ENCODE peak calls at places on chromosomes 3 and 15, in eight cellular contexts. W is NCI-H2227 treated with DMSO at 0.1 percent for 48 hours, C is SIG-M5, D is epithelial cell of esophagus, X is T-helper 1 cell, O is COR-L47, H is AG09309, K is heart left ventricle. B is an unnamed sample.

GRCh38 chr3:131708216-131708615 is 205.4 kb upstream of the MRPL3 start:
- DNase-seq in W (no peak), C (no peak), D (no peak), X (no peak), O (no peak), H (no peak), K (no peak), B (no peak)

GRCh38 chr15:77187751-77188464 is 117.0 kb upstream of the TSPAN3 start:
- DNase-seq in W (no peak), C (peak), D (peak), X (no peak), O (no peak), H (no peak), K (no peak), B (no peak)

GRCh38 chr3:195106418-195106906 is 164.5 kb downstream of the XXYLT1 start:
- DNase-seq in W (peak), C (no peak), D (peak), X (peak), O (peak), H (no peak), K (peak), B (peak)

GRCh38 chr3:197309528-197310361 is 11.3 kb upstream of the DLG1 start:
- DNase-seq in W (no peak), C (no peak), D (peak), X (no peak), O (no peak), H (peak), K (no peak), B (no peak)

GRCh38 chr3:136929984-136930671 is 27.7 kb upstream of the IL20RB start:
- DNase-seq in W (no peak), C (no peak), D (peak), X (no peak), O (no peak), H (no peak), K (no peak), B (no peak)

GRCh38 chr15:100244796-100245495 is 96.8 kb downstream of the ADAMTS17 start:
- DNase-seq in W (no peak), C (no peak), D (no peak), X (no peak), O (no peak), H (no peak), K (no peak), B (no peak)

GRCh38 chr3:122255757-122256439 is 69.2 kb upstream of the CSTA start:
- DNase-seq in W (no peak), C (no peak), D (no peak), X (no peak), O (no peak), H (no peak), K (no peak), B (no peak)

GRCh38 chr3:53709256-53709655 is 137.0 kb downstream of the CHDH start:
- DNase-seq in W (no peak), C (no peak), D (no peak), X (no peak), O (no peak), H (no peak), K (no peak), B (no peak)

GRCh38 chr15:74541494-74542191 is 623 bp downstream of the ARID3B start:
- DNase-seq in W (no peak), C (peak), D (peak), X (peak), O (peak), H (no peak), K (no peak), B (no peak)

GRCh38 chr15:58457466-58457965 is 25.7 kb downstream of the LIPC start:
- DNase-seq in W (no peak), C (no peak), D (peak), X (no peak), O (no peak), H (peak), K (no peak), B (no peak)

GRCh38 chr3:148309390-148310035 is 388.2 kb upstream of the AGTR1 start:
- DNase-seq in W (no peak), C (no peak), D (peak), X (no peak), O (peak), H (peak), K (no peak), B (peak)

GRCh38 chr3:81716870-81717509 is 44.5 kb downstream of the GBE1 start:
- DNase-seq in W (no peak), C (no peak), D (peak), X (no peak), O (no peak), H (peak), K (no peak), B (no peak)

GRCh38 chr15:45469027-45469426 is 53.5 kb downstream of the SLC30A4 start:
- DNase-seq in W (no peak), C (no peak), D (no peak), X (no peak), O (no peak), H (no peak), K (no peak), B (no peak)

B was measured in WTC11.